ENCODE peak calls at places on chromosomes 13 and 19, in eight cellular contexts. Q is WTC11; W is lower leg skin; U is transverse colon; F is breast epithelium; J is osteocyte; S is AG09309; X is CD4-positive, alpha-beta T cell. Z is an unnamed sample.

GRCh38 chr19:46265217-46265828 is 31.5 kb upstream of the HIF3A start:
- DNase-seq in Q (peak; percentile 76), W (peak; percentile 80), U (peak; percentile 54), F (no peak), J (peak; percentile 89), S (peak; percentile 52), X (peak; percentile 60), Z (peak; percentile 81)

GRCh38 chr19:44741841-44742352 is 6.6 kb upstream of the BCL3 start:
- DNase-seq in Q (no peak), W (peak; percentile 98), U (peak; percentile 97), F (peak; percentile 97), J (peak; percentile 94), S (peak; percentile 100), X (no peak), Z (no peak)

GRCh38 chr13:45219938-45220375 is 19.1 kb upstream of the KCTD4 start:
- DNase-seq in Q (no peak), W (no peak), U (no peak), F (no peak), J (no peak), S (peak; percentile 48), X (no peak), Z (no peak)

GRCh38 chr13:83009987-83010386 is 872.3 kb downstream of the SLITRK1 start:
- DNase-seq in Q (no peak), W (no peak), U (no peak), F (no peak), J (no peak), S (no peak), X (no peak), Z (no peak)

GRCh38 chr13:44364601-44365000 is 9.0 kb upstream of the SERP2 start:
- DNase-seq in Q (no peak), W (no peak), U (no peak), F (no peak), J (no peak), S (no peak), X (no peak), Z (no peak)

GRCh38 chr19:45705710-45706415 is 13.4 kb downstream of the QPCTL start:
- DNase-seq in Q (no peak), W (no peak), U (no peak), F (no peak), J (no peak), S (no peak), X (no peak), Z (no peak)

GRCh38 chr19:33064778-33065550 is at the start of gene RHPN2:
- DNase-seq in Q (peak; percentile 72), W (no peak), U (peak; percentile 87), F (peak; percentile 69), J (peak; percentile 85), S (no peak), X (no peak), Z (peak; percentile 53)

GRCh38 chr19:47231215-47232054 is 436 bp upstream of the BBC3 start:
- DNase-seq in Q (peak; percentile 86), W (peak; percentile 74), U (peak; percentile 94), F (peak; percentile 85), J (peak; percentile 96), S (no peak), X (peak; percentile 77), Z (peak; percentile 67)

GRCh38 chr13:90896022-90896421 is 451.5 kb upstream of the MIR17HG start:
- DNase-seq in Q (no peak), W (no peak), U (no peak), F (no peak), J (no peak), S (no peak), X (no peak), Z (no peak)

GRCh38 chr19:30225615-30226463 is 146.3 kb upstream of the ZNF536 start:
- DNase-seq in Q (no peak), W (no peak), U (no peak), F (no peak), J (no peak), S (no peak), X (no peak), Z (peak; percentile 6)

GRCh38 chr13:43787518-43787891 is 733 bp upstream of the ENOX1 start:
- DNase-seq in Q (no peak), W (no peak), U (no peak), F (no peak), J (no peak), S (no peak), X (no peak), Z (no peak)

GRCh38 chr13:43107780-43108179 is 84.4 kb downstream of the DNAJC15 start:
- DNase-seq in Q (no peak), W (no peak), U (no peak), F (no peak), J (no peak), S (peak; percentile 33), X (no peak), Z (no peak)

GRCh38 chr19:472005-472858 is 11.4 kb upstream of the SHC2 start:
- DNase-seq in Q (no peak), W (no peak), U (no peak), F (no peak), J (no peak), S (no peak), X (no peak), Z (no peak)

GRCh38 chr13:93145199-93145598 is 81.4 kb upstream of the GPC6 start:
- DNase-seq in Q (no peak), W (no peak), U (no peak), F (no peak), J (no peak), S (no peak), X (no peak), Z (no peak)

GRCh38 chr19:18895038-18895827 is 725 bp downstream of the CERS1 start:
- DNase-seq in Q (peak; percentile 78), W (no peak), U (peak; percentile 31), F (no peak), J (peak; percentile 86), S (no peak), X (no peak), Z (peak; percentile 69)

GRCh38 chr13:100395698-100396373 is 192.8 kb downstream of the GGACT start:
- DNase-seq in Q (no peak), W (no peak), U (no peak), F (no peak), J (no peak), S (no peak), X (no peak), Z (no peak)

GRCh38 chr19:2084993-2085720 is 11.0 kb downstream of the MOB3A start:
- DNase-seq in Q (no peak), W (peak; percentile 64), U (peak; percentile 88), F (no peak), J (no peak), S (no peak), X (peak; percentile 90), Z (no peak)

GRCh38 chr19:15194938-15195337 is 5.9 kb downstream of the NOTCH3 start:
- DNase-seq in Q (no peak), W (no peak), U (no peak), F (no peak), J (no peak), S (peak; percentile 32), X (no peak), Z (no peak)

GRCh38 chr19:16076154-16076957 is at the start of gene TPM4:
- DNase-seq in Q (peak; percentile 89), W (peak; percentile 89), U (peak; percentile 94), F (peak; percentile 83), J (peak; percentile 94), S (peak; percentile 88), X (peak; percentile 46), Z (peak; percentile 71)

DNA sequence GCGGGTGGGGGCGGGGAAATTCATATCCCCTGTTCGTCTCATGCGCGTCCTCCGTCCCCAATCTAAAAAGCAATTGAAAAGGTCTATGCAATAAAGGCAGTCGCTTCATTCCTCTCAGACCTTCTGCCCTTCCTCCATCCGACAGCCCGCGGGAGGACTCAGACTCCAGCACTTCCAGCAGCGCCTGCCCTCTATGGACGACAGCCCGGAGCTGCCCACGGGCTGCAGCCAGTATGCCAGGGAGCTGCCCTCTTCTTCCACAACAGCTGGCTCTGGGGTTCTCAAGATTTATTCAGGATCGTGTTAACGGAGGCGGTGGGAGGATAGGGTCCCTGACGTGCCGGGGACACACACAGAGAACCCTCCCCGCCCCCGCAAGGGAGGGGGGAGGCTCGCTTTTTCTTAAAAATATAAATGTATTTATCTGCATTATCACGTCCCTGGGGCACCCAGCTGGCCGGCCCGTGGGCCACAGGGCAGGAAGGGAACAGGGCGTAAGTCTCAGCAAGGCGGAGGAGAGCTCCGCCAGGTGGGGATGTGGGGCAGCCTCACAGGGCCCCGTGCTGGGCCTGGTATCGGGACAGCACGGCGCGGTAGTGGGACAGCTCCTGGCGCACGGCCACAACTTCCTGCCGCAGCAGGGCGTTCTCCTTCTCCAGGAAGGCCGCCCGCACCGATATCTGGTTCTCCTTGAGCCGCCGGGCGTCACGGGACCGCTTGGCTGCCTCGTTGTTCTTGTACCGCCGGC is 6.7 kb downstream of the DBP start:
- DNase-seq in Q (peak; percentile 72), W (no peak), U (peak; percentile 82), F (no peak), J (no peak), S (no peak), X (no peak), Z (no peak)
- TF ChIP-seq CTCF in Q (no peak), W (no peak), U (peak; percentile 27), F (no peak), J (peak; percentile 45), S (no peak), X (no peak), Z (no peak)

GRCh38 chr19:34432797-34433196 is 4.6 kb downstream of the UBA2 start:
- DNase-seq in Q (no peak), W (no peak), U (no peak), F (no peak), J (no peak), S (no peak), X (no peak), Z (no peak)
- TF ChIP-seq CTCF in Q (no peak), W (no peak), U (no peak), F (no peak), J (no peak), S (no peak), X (no peak), Z (no peak)

GRCh38 chr19:35431147-35431807 is 16.8 kb upstream of the FFAR2 start:
- DNase-seq in Q (no peak), W (no peak), U (no peak), F (no peak), J (no peak), S (no peak), X (no peak), Z (no peak)

GRCh38 chr19:35425682-35426081 is 22.4 kb upstream of the FFAR2 start:
- DNase-seq in Q (no peak), W (no peak), U (no peak), F (no peak), J (no peak), S (no peak), X (no peak), Z (no peak)

GRCh38 chr19:35430382-35431146 is 17.5 kb upstream of the FFAR2 start:
- DNase-seq in Q (no peak), W (no peak), U (no peak), F (no peak), J (no peak), S (no peak), X (no peak), Z (no peak)

GRCh38 chr19:35429698-35430097 is 18.4 kb upstream of the FFAR2 start:
- DNase-seq in Q (no peak), W (no peak), U (peak; percentile 72), F (no peak), J (no peak), S (no peak), X (no peak), Z (no peak)

GRCh38 chr19:35427187-35427586 is 20.9 kb upstream of the FFAR2 start:
- DNase-seq in Q (no peak), W (no peak), U (no peak), F (no peak), J (no peak), S (no peak), X (no peak), Z (no peak)
- TF ChIP-seq CTCF in Q (no peak), W (no peak), U (no peak), F (no peak), J (no peak), S (no peak), X (no peak), Z (no peak)

GRCh38 chr13:50526771-50527567 is 316.5 kb downstream of the DLEU7 start:
- DNase-seq in Q (no peak), W (no peak), U (peak; percentile 13), F (peak; percentile 65), J (no peak), S (no peak), X (no peak), Z (no peak)
- TF ChIP-seq CTCF in Q (no peak), W (no peak), U (no peak), F (no peak), J (no peak), S (no peak), X (no peak), Z (no peak)

Z was measured in neural crest cell.